ENCODE peak calls at places on chromosomes 16 and 17, in eight cellular contexts. One of them, this sample, is unnamed.

GRCh38 chr17:27543464-27543856 is 87.2 kb downstream of the KSR1 start:
- DNase-seq in tibial nerve: no peak
- DNase-seq in NCI-H1092 treated with DMSO at 0.1 percent for 48 hours: no peak
- DNase-seq in C1 segment of cervical spinal cord: no peak
- DNase-seq in activated T-helper 9 cell treated with anti-CD3 and anti-CD28 coated beads, Interleukin-2, amount 50 U/mL, for 16 hours: no peak
- DNase-seq in stimulated activated CD4-positive, alpha-beta T cell treated with anti-CD3 and anti-CD28 coated beads, Interleukin-4, amount 100 ng/mL, for 4 hours: no peak
- DNase-seq in HS-5: no peak
- DNase-seq in GM04504: no peak
- DNase-seq in this sample: no peak

GRCh38 chr17:65532491-65532890 is 29.0 kb downstream of the AXIN2 start:
- DNase-seq in tibial nerve: no peak
- DNase-seq in activated T-helper 9 cell treated with anti-CD3 and anti-CD28 coated beads, Interleukin-2, amount 50 U/mL, for 16 hours: no peak
- DNase-seq in GM04504: no peak
- DNase-seq in NCI-H1092 treated with DMSO at 0.1 percent for 48 hours: peak; percentile 31
- DNase-seq in HS-5: no peak
- DNase-seq in C1 segment of cervical spinal cord: no peak
- DNase-seq in stimulated activated CD4-positive, alpha-beta T cell treated with anti-CD3 and anti-CD28 coated beads, Interleukin-4, amount 100 ng/mL, for 4 hours: no peak
- DNase-seq in this sample: no peak

GRCh38 chr17:65930140-65930715 is 261.7 kb downstream of the CEP112 start:
- DNase-seq in activated T-helper 9 cell treated with anti-CD3 and anti-CD28 coated beads, Interleukin-2, amount 50 U/mL, for 16 hours: no peak
- DNase-seq in tibial nerve: no peak
- DNase-seq in C1 segment of cervical spinal cord: no peak
- DNase-seq in NCI-H1092 treated with DMSO at 0.1 percent for 48 hours: no peak
- DNase-seq in GM04504: no peak
- DNase-seq in stimulated activated CD4-positive, alpha-beta T cell treated with anti-CD3 and anti-CD28 coated beads, Interleukin-4, amount 100 ng/mL, for 4 hours: no peak
- DNase-seq in HS-5: no peak
- DNase-seq in this sample: no peak

GRCh38 chr17:80569936-80570335 is 25.3 kb downstream of the RPTOR start:
- DNase-seq in HS-5: no peak
- DNase-seq in NCI-H1092 treated with DMSO at 0.1 percent for 48 hours: no peak
- DNase-seq in C1 segment of cervical spinal cord: no peak
- DNase-seq in GM04504: no peak
- DNase-seq in tibial nerve: no peak
- DNase-seq in stimulated activated CD4-positive, alpha-beta T cell treated with anti-CD3 and anti-CD28 coated beads, Interleukin-4, amount 100 ng/mL, for 4 hours: no peak
- DNase-seq in activated T-helper 9 cell treated with anti-CD3 and anti-CD28 coated beads, Interleukin-2, amount 50 U/mL, for 16 hours: no peak
- DNase-seq in this sample: no peak

GRCh38 chr17:64662774-64663367 is 764 bp upstream of the SMURF2 start:
- DNase-seq in C1 segment of cervical spinal cord: no peak
- DNase-seq in stimulated activated CD4-positive, alpha-beta T cell treated with anti-CD3 and anti-CD28 coated beads, Interleukin-4, amount 100 ng/mL, for 4 hours: no peak
- DNase-seq in activated T-helper 9 cell treated with anti-CD3 and anti-CD28 coated beads, Interleukin-2, amount 50 U/mL, for 16 hours: no peak
- DNase-seq in HS-5: no peak
- DNase-seq in GM04504: no peak
- DNase-seq in NCI-H1092 treated with DMSO at 0.1 percent for 48 hours: no peak
- DNase-seq in tibial nerve: no peak
- DNase-seq in this sample: no peak

GRCh38 chr16:15523092-15523541 is 88.7 kb downstream of the BMERB1 start:
- DNase-seq in tibial nerve: no peak
- DNase-seq in activated T-helper 9 cell treated with anti-CD3 and anti-CD28 coated beads, Interleukin-2, amount 50 U/mL, for 16 hours: no peak
- DNase-seq in GM04504: no peak
- DNase-seq in stimulated activated CD4-positive, alpha-beta T cell treated with anti-CD3 and anti-CD28 coated beads, Interleukin-4, amount 100 ng/mL, for 4 hours: no peak
- DNase-seq in NCI-H1092 treated with DMSO at 0.1 percent for 48 hours: no peak
- DNase-seq in C1 segment of cervical spinal cord: peak; percentile 63
- DNase-seq in HS-5: no peak
- DNase-seq in this sample: peak; percentile 27

GRCh38 chr16:19914877-19915276 is 30.2 kb upstream of the GPRC5B start:
- DNase-seq in HS-5: no peak
- DNase-seq in NCI-H1092 treated with DMSO at 0.1 percent for 48 hours: no peak
- DNase-seq in activated T-helper 9 cell treated with anti-CD3 and anti-CD28 coated beads, Interleukin-2, amount 50 U/mL, for 16 hours: no peak
- DNase-seq in stimulated activated CD4-positive, alpha-beta T cell treated with anti-CD3 and anti-CD28 coated beads, Interleukin-4, amount 100 ng/mL, for 4 hours: no peak
- DNase-seq in GM04504: no peak
- DNase-seq in C1 segment of cervical spinal cord: no peak
- DNase-seq in tibial nerve: no peak
- DNase-seq in this sample: no peak

GRCh38 chr16:58634265-58634802 is 4.7 kb upstream of the CNOT1 start:
- DNase-seq in C1 segment of cervical spinal cord: no peak
- DNase-seq in GM04504: no peak
- DNase-seq in stimulated activated CD4-positive, alpha-beta T cell treated with anti-CD3 and anti-CD28 coated beads, Interleukin-4, amount 100 ng/mL, for 4 hours: no peak
- DNase-seq in NCI-H1092 treated with DMSO at 0.1 percent for 48 hours: no peak
- DNase-seq in HS-5: no peak
- DNase-seq in tibial nerve: no peak
- DNase-seq in activated T-helper 9 cell treated with anti-CD3 and anti-CD28 coated beads, Interleukin-2, amount 50 U/mL, for 16 hours: no peak
- DNase-seq in this sample: no peak

GRCh38 chr17:77188084-77189066 is 47.6 kb downstream of the SEC14L1 start:
- DNase-seq in activated T-helper 9 cell treated with anti-CD3 and anti-CD28 coated beads, Interleukin-2, amount 50 U/mL, for 16 hours: no peak
- DNase-seq in tibial nerve: no peak
- DNase-seq in HS-5: no peak
- DNase-seq in stimulated activated CD4-positive, alpha-beta T cell treated with anti-CD3 and anti-CD28 coated beads, Interleukin-4, amount 100 ng/mL, for 4 hours: no peak
- DNase-seq in C1 segment of cervical spinal cord: no peak
- DNase-seq in GM04504: no peak
- DNase-seq in NCI-H1092 treated with DMSO at 0.1 percent for 48 hours: no peak
- DNase-seq in this sample: peak; percentile 55

GRCh38 chr16:85659805-85660511 is 28.8 kb downstream of the GINS2 start:
- DNase-seq in NCI-H1092 treated with DMSO at 0.1 percent for 48 hours: peak; percentile 63
- DNase-seq in C1 segment of cervical spinal cord: peak; percentile 58
- DNase-seq in GM04504: no peak
- DNase-seq in stimulated activated CD4-positive, alpha-beta T cell treated with anti-CD3 and anti-CD28 coated beads, Interleukin-4, amount 100 ng/mL, for 4 hours: peak; percentile 35
- DNase-seq in HS-5: no peak
- DNase-seq in activated T-helper 9 cell treated with anti-CD3 and anti-CD28 coated beads, Interleukin-2, amount 50 U/mL, for 16 hours: peak; percentile 40
- DNase-seq in tibial nerve: no peak
- DNase-seq in this sample: peak; percentile 67

GRCh38 chr17:69733171-69734014 is 318.9 kb downstream of the MAP2K6 start:
- DNase-seq in activated T-helper 9 cell treated with anti-CD3 and anti-CD28 coated beads, Interleukin-2, amount 50 U/mL, for 16 hours: no peak
- DNase-seq in NCI-H1092 treated with DMSO at 0.1 percent for 48 hours: peak; percentile 15
- DNase-seq in GM04504: no peak
- DNase-seq in tibial nerve: no peak
- DNase-seq in C1 segment of cervical spinal cord: no peak
- DNase-seq in stimulated activated CD4-positive, alpha-beta T cell treated with anti-CD3 and anti-CD28 coated beads, Interleukin-4, amount 100 ng/mL, for 4 hours: no peak
- DNase-seq in HS-5: peak; percentile 58
- DNase-seq in this sample: peak; percentile 84

GRCh38 chr17:40297511-40297910 is 9.8 kb downstream of the CDC6 start:
- DNase-seq in NCI-H1092 treated with DMSO at 0.1 percent for 48 hours: no peak
- DNase-seq in C1 segment of cervical spinal cord: no peak
- DNase-seq in GM04504: no peak
- DNase-seq in tibial nerve: no peak
- DNase-seq in stimulated activated CD4-positive, alpha-beta T cell treated with anti-CD3 and anti-CD28 coated beads, Interleukin-4, amount 100 ng/mL, for 4 hours: no peak
- DNase-seq in HS-5: no peak
- DNase-seq in activated T-helper 9 cell treated with anti-CD3 and anti-CD28 coated beads, Interleukin-2, amount 50 U/mL, for 16 hours: no peak
- DNase-seq in this sample: no peak

GRCh38 chr16:81448154-81449131 is 3.8 kb downstream of the CMIP start:
- DNase-seq in GM04504: no peak
- DNase-seq in tibial nerve: no peak
- DNase-seq in NCI-H1092 treated with DMSO at 0.1 percent for 48 hours: peak; percentile 22
- DNase-seq in HS-5: no peak
- DNase-seq in stimulated activated CD4-positive, alpha-beta T cell treated with anti-CD3 and anti-CD28 coated beads, Interleukin-4, amount 100 ng/mL, for 4 hours: no peak
- DNase-seq in activated T-helper 9 cell treated with anti-CD3 and anti-CD28 coated beads, Interleukin-2, amount 50 U/mL, for 16 hours: no peak
- DNase-seq in C1 segment of cervical spinal cord: no peak
- DNase-seq in this sample: no peak